ENCODE peak calls at places on chromosome 3, in ten cellular contexts. Y is germinal center, Z is hepatic stellate cell, N is NCI-H460, E is GM12865, X is mesendoderm, P is bronchial epithelial cell, D is fibroblast of mammary gland, M is H4, C is GF-D8. H is an unnamed sample.

GRCh38 chr3:124033360-124034015 is 41.6 kb upstream of the ROPN1 start:
- DNase-seq in N (no peak), D (no peak), C (no peak), M (no peak), Y (peak), P (no peak), E (no peak), X (peak), Z (peak), H (no peak)

GRCh38 chr3:135304378-135304777 is 509.3 kb downstream of the EPHB1 start:
- DNase-seq in X (no peak), C (no peak), Z (no peak), E (no peak), D (peak), P (no peak), Y (no peak), M (no peak), N (no peak), H (no peak)

GRCh38 chr3:38645601-38646000 is 3.9 kb downstream of the SCN5A start:
- DNase-seq in E (no peak), P (no peak), N (no peak), C (no peak), Z (no peak), Y (no peak), D (no peak), X (no peak), M (no peak), H (no peak)

GRCh38 chr3:71210257-71211002 is 373.1 kb downstream of the FOXP1 start:
- DNase-seq in Y (no peak), D (peak), C (peak), M (no peak), P (no peak), X (peak), N (no peak), E (no peak), Z (peak), H (peak)

GRCh38 chr3:127488141-127488672 is 102.3 kb downstream of the TPRA1 start:
- DNase-seq in M (no peak), N (no peak), P (no peak), C (no peak), E (no peak), Y (no peak), D (no peak), X (no peak), Z (no peak), H (no peak)

GRCh38 chr3:61821823-61822251 is 260.5 kb downstream of the PTPRG start:
- DNase-seq in P (no peak), Y (no peak), N (no peak), M (no peak), X (no peak), Z (no peak), D (peak), C (no peak), E (no peak), H (peak)

GRCh38 chr3:73143821-73144237 is 82.4 kb downstream of the EBLN2 start:
- DNase-seq in X (no peak), M (peak), D (peak), Z (no peak), Y (no peak), P (no peak), C (no peak), E (no peak), N (no peak), H (no peak)

GRCh38 chr3:10404377-10404776 is 83.5 kb upstream of the SEC13 start:
- DNase-seq in N (no peak), Z (no peak), M (no peak), D (no peak), E (no peak), X (no peak), P (no peak), Y (no peak), C (no peak), H (no peak)

GRCh38 chr3:170542704-170543103 is 43.2 kb downstream of the SLC7A14 start:
- DNase-seq in P (peak), D (peak), E (no peak), C (no peak), Y (no peak), X (no peak), Z (no peak), N (no peak), M (no peak), H (no peak)

GRCh38 chr3:157148123-157148889 is 11.6 kb downstream of the CCNL1 start:
- DNase-seq in X (no peak), Y (no peak), M (no peak), P (no peak), N (no peak), C (no peak), E (peak), Z (no peak), D (no peak), H (no peak)

GRCh38 chr3:59108091-59108815 is 58.4 kb upstream of the CFAP20DC start:
- DNase-seq in X (peak), E (no peak), C (no peak), N (no peak), M (no peak), P (peak), Y (no peak), Z (no peak), D (peak), H (no peak)

GRCh38 chr3:49903451-49904424 is at the start of gene MST1R:
- DNase-seq in X (peak), N (peak), M (no peak), E (peak), P (peak), Y (peak), C (no peak), Z (no peak), D (peak), H (peak)

GRCh38 chr3:30518201-30518864 is 88.1 kb upstream of the TGFBR2 start:
- DNase-seq in M (no peak), N (no peak), C (peak), P (peak), E (no peak), Y (no peak), D (peak), X (no peak), Z (no peak), H (peak)

H was measured in MCF 10A.